ENCODE peak calls at places on chromosomes 6 and 20, in four cellular contexts. One of them, this sample, is unnamed.

GRCh38 chr6:125753218-125753936 is 3.9 kb downstream of the HEY2 start:
- DNase-seq in left ventricle myocardium inferior: no peak
- DNase-seq in HepG2: peak; percentile 33
- DNase-seq in epithelial cell of proximal tubule: no peak
- DNase-seq in this sample: peak; percentile 24

GRCh38 chr6:82045965-82046756 is 201.4 kb downstream of the IBTK start:
- DNase-seq in left ventricle myocardium inferior: no peak
- DNase-seq in HepG2: no peak
- DNase-seq in epithelial cell of proximal tubule: peak; percentile 82
- DNase-seq in this sample: no peak

GRCh38 chr6:85498596-85499258 is 48.8 kb downstream of the NT5E start:
- DNase-seq in left ventricle myocardium inferior: no peak
- DNase-seq in HepG2: peak; percentile 21
- DNase-seq in epithelial cell of proximal tubule: no peak
- DNase-seq in this sample: peak; percentile 61

GRCh38 chr6:117272032-117272866 is 6.9 kb downstream of the VGLL2 start:
- DNase-seq in left ventricle myocardium inferior: no peak
- DNase-seq in HepG2: no peak
- DNase-seq in epithelial cell of proximal tubule: no peak
- DNase-seq in this sample: no peak

GRCh38 chr6:170178561-170179477 is 112.1 kb downstream of the DLL1 start:
- DNase-seq in left ventricle myocardium inferior: peak; percentile 14
- DNase-seq in HepG2: no peak
- DNase-seq in epithelial cell of proximal tubule: no peak
- DNase-seq in this sample: no peak

GRCh38 chr6:107443066-107443903 is 16.1 kb downstream of the PDSS2 start:
- DNase-seq in left ventricle myocardium inferior: no peak
- DNase-seq in HepG2: no peak
- DNase-seq in epithelial cell of proximal tubule: no peak
- DNase-seq in this sample: no peak

GRCh38 chr6:28002181-28002580 is 45.1 kb downstream of the OR2B6 start:
- DNase-seq in left ventricle myocardium inferior: no peak
- DNase-seq in HepG2: no peak
- DNase-seq in epithelial cell of proximal tubule: peak; percentile 82
- DNase-seq in this sample: no peak

GRCh38 chr6:105886066-105886811 is 199.9 kb upstream of the PRDM1 start:
- DNase-seq in left ventricle myocardium inferior: no peak
- DNase-seq in HepG2: no peak
- DNase-seq in epithelial cell of proximal tubule: no peak
- DNase-seq in this sample: no peak

GRCh38 chr6:41531591-41532582 is 14.3 kb upstream of the FOXP4 start:
- DNase-seq in left ventricle myocardium inferior: no peak
- DNase-seq in HepG2: no peak
- DNase-seq in epithelial cell of proximal tubule: no peak
- DNase-seq in this sample: peak; percentile 26

GRCh38 chr6:39934060-39934757 is at the start of gene MOCS1:
- DNase-seq in left ventricle myocardium inferior: peak; percentile 92
- DNase-seq in HepG2: peak; percentile 70
- DNase-seq in epithelial cell of proximal tubule: no peak
- DNase-seq in this sample: peak; percentile 63

GRCh38 chr6:40722081-40722480 is 134.9 kb upstream of the LRFN2 start:
- DNase-seq in left ventricle myocardium inferior: no peak
- DNase-seq in HepG2: no peak
- DNase-seq in epithelial cell of proximal tubule: peak; percentile 3
- DNase-seq in this sample: no peak

GRCh38 chr20:62466071-62466760 is 9.6 kb downstream of the GATA5 start:
- DNase-seq in left ventricle myocardium inferior: no peak
- DNase-seq in HepG2: no peak
- DNase-seq in epithelial cell of proximal tubule: no peak
- DNase-seq in this sample: no peak

GRCh38 chr6:124819340-124819739 is 142.9 kb upstream of the RNF217 start:
- DNase-seq in left ventricle myocardium inferior: no peak
- DNase-seq in HepG2: no peak
- DNase-seq in epithelial cell of proximal tubule: no peak
- DNase-seq in this sample: no peak

GRCh38 chr6:33846226-33846625 is 42.4 kb upstream of the MLN start:
- DNase-seq in left ventricle myocardium inferior: no peak
- DNase-seq in HepG2: no peak
- DNase-seq in epithelial cell of proximal tubule: no peak
- DNase-seq in this sample: no peak

GRCh38 chr6:105606871-105607421 is 204.1 kb upstream of the PREP start:
- DNase-seq in left ventricle myocardium inferior: no peak
- DNase-seq in HepG2: no peak
- DNase-seq in epithelial cell of proximal tubule: peak; percentile 71
- DNase-seq in this sample: no peak

GRCh38 chr20:51633430-51633829 is 90.9 kb upstream of the NFATC2 start:
- DNase-seq in left ventricle myocardium inferior: no peak
- DNase-seq in HepG2: no peak
- DNase-seq in epithelial cell of proximal tubule: no peak
- DNase-seq in this sample: no peak

GRCh38 chr6:87074051-87074711 is 20.7 kb downstream of the CGA start:
- DNase-seq in left ventricle myocardium inferior: no peak
- DNase-seq in HepG2: no peak
- DNase-seq in epithelial cell of proximal tubule: peak; percentile 10
- DNase-seq in this sample: no peak

GRCh38 chr6:150016324-150017185 is 8.8 kb downstream of the RAET1L start:
- DNase-seq in left ventricle myocardium inferior: no peak
- DNase-seq in HepG2: peak; percentile 69
- DNase-seq in epithelial cell of proximal tubule: no peak
- DNase-seq in this sample: peak; percentile 69

GRCh38 chr6:125984311-125984710 is 2.0 kb upstream of the TRMT11 start:
- DNase-seq in left ventricle myocardium inferior: no peak
- DNase-seq in HepG2: no peak
- DNase-seq in epithelial cell of proximal tubule: no peak
- DNase-seq in this sample: no peak

GRCh38 chr20:32144898-32145662 is 35.6 kb downstream of the TM9SF4 start:
- DNase-seq in left ventricle myocardium inferior: no peak
- DNase-seq in HepG2: no peak
- DNase-seq in epithelial cell of proximal tubule: no peak
- DNase-seq in this sample: no peak

GRCh38 chr20:53064935-53065334 is 92.8 kb downstream of the TSHZ2 start:
- DNase-seq in left ventricle myocardium inferior: no peak
- DNase-seq in HepG2: no peak
- DNase-seq in epithelial cell of proximal tubule: no peak
- DNase-seq in this sample: no peak

GRCh38 chr20:37490670-37491350 is 30.2 kb upstream of the NNAT start:
- DNase-seq in left ventricle myocardium inferior: no peak
- DNase-seq in HepG2: no peak
- DNase-seq in epithelial cell of proximal tubule: no peak
- DNase-seq in this sample: no peak
- H3K4me3 ChIP-seq in left ventricle myocardium inferior: no peak overlapping the region
- H3K4me3 ChIP-seq in HepG2: no peak overlapping the region
- H3K4me3 ChIP-seq in epithelial cell of proximal tubule: no peak overlapping the region
- H3K4me3 ChIP-seq in this sample: no peak overlapping the region

GRCh38 chr20:41364967-41365765 is 1.5 kb downstream of the EMILIN3 start:
- DNase-seq in left ventricle myocardium inferior: no peak
- DNase-seq in HepG2: no peak
- DNase-seq in epithelial cell of proximal tubule: no peak
- DNase-seq in this sample: no peak
- H3K4me3 ChIP-seq in left ventricle myocardium inferior: peak overlapping the region; percentile 64
- H3K4me3 ChIP-seq in HepG2: no peak overlapping the region
- H3K4me3 ChIP-seq in epithelial cell of proximal tubule: no peak overlapping the region
- H3K4me3 ChIP-seq in this sample: no peak overlapping the region

GRCh38 chr6:26195376-26195923 is 108.2 kb downstream of the HFE start:
- DNase-seq in left ventricle myocardium inferior: peak; percentile 85
- DNase-seq in HepG2: peak; percentile 94
- DNase-seq in epithelial cell of proximal tubule: no peak
- DNase-seq in this sample: peak; percentile 97
- H3K4me3 ChIP-seq in left ventricle myocardium inferior: peak overlapping the region; percentile 77
- H3K4me3 ChIP-seq in HepG2: peak overlapping the region; percentile 90
- H3K4me3 ChIP-seq in epithelial cell of proximal tubule: peak overlapping the region; percentile 84
- H3K4me3 ChIP-seq in this sample: peak overlapping the region; percentile 61

DNA sequence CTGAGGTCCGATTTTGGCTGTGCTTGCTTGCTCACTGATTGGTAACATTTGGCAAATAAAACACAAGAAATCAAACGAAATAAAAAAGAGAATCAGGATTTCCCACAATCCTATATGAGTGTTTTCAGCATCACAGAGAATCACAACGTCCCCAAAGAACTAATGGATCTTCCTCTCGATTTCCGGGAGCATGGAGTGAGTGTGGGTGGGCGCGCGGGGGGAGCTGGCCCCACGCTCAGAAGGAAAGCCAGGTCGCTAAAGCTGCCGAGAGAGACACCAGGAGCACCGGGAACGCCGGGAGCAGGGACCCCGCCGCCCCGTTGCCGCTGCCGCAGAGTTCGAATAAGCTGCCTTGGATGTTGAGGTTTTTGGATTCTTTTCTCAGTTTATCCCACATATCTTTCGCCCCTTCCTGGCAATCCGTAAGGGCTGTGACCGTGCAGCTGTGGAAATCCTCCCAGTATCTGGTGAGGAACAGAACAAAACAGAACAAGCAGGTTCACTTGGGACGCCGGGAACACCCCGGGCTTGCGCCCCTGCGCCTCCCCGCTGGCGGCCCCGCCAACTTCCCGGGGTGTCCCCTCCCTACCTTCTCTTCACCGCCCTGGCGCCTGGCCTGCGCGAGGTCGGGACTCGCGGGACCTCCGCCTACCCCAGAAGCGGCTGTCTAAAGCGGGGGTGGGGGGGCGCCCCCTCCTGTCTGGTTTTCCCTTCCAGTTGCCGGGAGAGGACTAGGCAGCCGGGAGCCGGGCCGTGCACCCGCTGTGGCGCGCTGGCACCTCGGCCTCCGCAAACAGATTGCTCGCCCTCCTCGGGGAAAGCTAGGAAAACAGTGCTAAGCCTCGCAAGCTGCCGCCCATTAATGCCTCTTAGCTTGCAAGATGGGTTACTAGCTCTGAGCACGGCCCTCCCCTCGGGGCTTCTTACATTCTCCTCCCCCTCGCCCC is 7.7 kb downstream of the NRN1 start:
- DNase-seq in left ventricle myocardium inferior: peak; percentile 56
- DNase-seq in HepG2: no peak
- DNase-seq in epithelial cell of proximal tubule: no peak
- DNase-seq in this sample: no peak
- H3K4me3 ChIP-seq in left ventricle myocardium inferior: peak overlapping the region; percentile 74
- H3K4me3 ChIP-seq in HepG2: no peak overlapping the region
- H3K4me3 ChIP-seq in epithelial cell of proximal tubule: no peak overlapping the region
- H3K4me3 ChIP-seq in this sample: no peak overlapping the region

DNA sequence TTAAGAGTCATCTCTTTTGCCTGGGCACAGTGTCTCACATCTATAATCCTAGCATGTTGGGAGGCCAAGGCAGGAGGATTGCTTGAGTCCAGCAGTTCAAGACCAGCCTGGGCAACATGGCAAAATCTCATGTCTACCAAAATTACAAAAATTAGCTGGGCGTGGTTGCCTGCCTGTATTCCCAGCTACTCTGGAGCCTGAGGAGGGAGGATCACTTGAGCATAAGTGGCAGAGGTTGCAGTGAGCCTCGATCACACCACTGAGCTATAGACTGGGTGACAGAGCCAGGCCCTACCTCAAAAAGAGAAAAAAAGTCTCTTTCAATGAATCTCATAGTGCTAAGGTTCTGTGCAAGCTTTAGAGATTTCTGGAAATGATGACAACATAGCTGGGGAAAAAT is 1.5 kb downstream of the HLA-DRB1 start:
- DNase-seq in left ventricle myocardium inferior: no peak
- DNase-seq in HepG2: no peak
- DNase-seq in epithelial cell of proximal tubule: no peak
- DNase-seq in this sample: no peak
- H3K4me3 ChIP-seq in left ventricle myocardium inferior: no peak overlapping the region
- H3K4me3 ChIP-seq in HepG2: no peak overlapping the region
- H3K4me3 ChIP-seq in epithelial cell of proximal tubule: no peak overlapping the region
- H3K4me3 ChIP-seq in this sample: no peak overlapping the region

DNA sequence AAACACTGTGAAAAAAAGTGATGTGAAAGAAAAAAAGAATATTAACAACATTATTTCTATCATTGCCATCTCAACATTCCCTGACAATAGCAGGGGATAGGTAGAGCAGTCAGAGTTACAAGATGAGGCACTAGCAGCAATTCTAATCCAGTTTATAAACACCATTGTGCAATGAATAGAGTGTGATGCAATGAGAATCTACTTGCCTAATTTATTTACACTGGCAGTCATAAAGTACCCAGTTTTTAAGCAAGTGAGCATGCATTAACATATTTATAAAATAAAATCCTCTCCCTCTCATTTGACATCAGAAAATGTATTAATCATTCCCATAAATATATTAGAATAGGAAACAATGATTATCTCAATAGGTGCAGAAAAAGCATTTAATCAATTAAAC is 2.5 kb upstream of the MANEA start:
- DNase-seq in left ventricle myocardium inferior: no peak
- DNase-seq in HepG2: peak; percentile 47
- DNase-seq in epithelial cell of proximal tubule: no peak
- DNase-seq in this sample: no peak
- H3K4me3 ChIP-seq in left ventricle myocardium inferior: peak overlapping the region; percentile 74
- H3K4me3 ChIP-seq in HepG2: peak overlapping the region; percentile 7
- H3K4me3 ChIP-seq in epithelial cell of proximal tubule: no peak overlapping the region
- H3K4me3 ChIP-seq in this sample: no peak overlapping the region

DNA sequence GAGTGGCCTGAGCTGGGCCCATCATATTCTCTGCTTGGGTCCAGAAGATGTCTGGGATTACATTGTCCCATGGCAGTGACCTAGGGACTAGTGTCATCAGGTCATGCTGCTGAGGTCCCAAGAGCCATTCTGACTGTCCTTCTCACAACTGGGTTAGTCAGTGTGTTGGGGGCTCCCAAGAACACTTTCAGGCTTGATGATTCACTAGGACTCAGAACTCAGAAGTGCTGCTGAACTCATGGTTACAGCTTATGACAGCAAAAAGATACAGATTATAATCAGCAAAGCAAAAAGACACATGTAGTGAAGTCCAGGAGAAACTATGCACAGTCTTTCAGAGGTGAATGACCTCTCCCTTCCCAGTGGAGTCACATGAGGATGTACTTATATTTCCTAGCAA is 107.8 kb downstream of the SYNE1 start:
- DNase-seq in left ventricle myocardium inferior: no peak
- DNase-seq in HepG2: no peak
- DNase-seq in epithelial cell of proximal tubule: no peak
- DNase-seq in this sample: no peak
- H3K4me3 ChIP-seq in left ventricle myocardium inferior: no peak overlapping the region
- H3K4me3 ChIP-seq in HepG2: no peak overlapping the region
- H3K4me3 ChIP-seq in epithelial cell of proximal tubule: no peak overlapping the region
- H3K4me3 ChIP-seq in this sample: no peak overlapping the region

This sample was measured in Jurkat, Clone E6-1.